ENCODE peak calls at places on chromosomes 4 and X, in four cellular contexts. R is epithelial cell of esophagus, S is GM20000, I is fibroblast of mammary gland. F is an unnamed sample.

GRCh38 chr4:174389439-174389838 is 105.7 kb downstream of the CEP44 start:
- DNase-seq in R (peak; percentile 46), S (no peak), I (no peak), F (no peak)

GRCh38 chr4:45453258-45453841 is 670.5 kb downstream of the GABRG1 start:
- DNase-seq in R (peak; percentile 42), S (peak; percentile 36), I (peak; percentile 34), F (no peak)

GRCh38 chr4:25290490-25291067 is 22.0 kb upstream of the ZCCHC4 start:
- DNase-seq in R (no peak), S (no peak), I (no peak), F (no peak)

GRCh38 chrX:24963823-24964222 is 51.9 kb downstream of the ARX start:
- DNase-seq in R (peak; percentile 32), S (no peak), I (no peak), F (no peak)

GRCh38 chrX:44155126-44155525 is 181.9 kb upstream of the NDP start:
- DNase-seq in R (no peak), S (no peak), I (no peak), F (no peak)

GRCh38 chrX:113741744-113742143 is 842.1 kb upstream of the HTR2C start:
- DNase-seq in R (peak; percentile 36), S (no peak), I (peak; percentile 50), F (no peak)

GRCh38 chr4:83043801-83044407 is 8.9 kb downstream of the COPS4 start:
- DNase-seq in R (peak; percentile 38), S (no peak), I (peak; percentile 79), F (no peak)

GRCh38 chr4:65597697-65598096 is 72.6 kb downstream of the EPHA5 start:
- DNase-seq in R (no peak), S (no peak), I (no peak), F (no peak)

GRCh38 chr4:114494257-114494803 is 104.3 kb upstream of the UGT8 start:
- DNase-seq in R (peak; percentile 30), S (no peak), I (no peak), F (no peak)

GRCh38 chrX:56281789-56282188 is 49.6 kb downstream of the KLF8 start:
- DNase-seq in R (peak; percentile 29), S (no peak), I (peak; percentile 23), F (peak; percentile 17)

GRCh38 chrX:149950681-149951080 is 12.4 kb upstream of the EOLA2 start:
- DNase-seq in R (peak; percentile 50), S (peak; percentile 3), I (peak; percentile 69), F (peak; percentile 15)

GRCh38 chrX:63768760-63769159 is 16.3 kb downstream of the ARHGEF9 start:
- DNase-seq in R (no peak), S (no peak), I (no peak), F (no peak)

GRCh38 chr4:166501941-166502382 is 628.9 kb downstream of the TLL1 start:
- DNase-seq in R (peak; percentile 72), S (peak; percentile 19), I (peak; percentile 15), F (peak; percentile 8)

GRCh38 chr4:147542229-147542990 is 61.5 kb downstream of the EDNRA start:
- DNase-seq in R (peak; percentile 55), S (no peak), I (peak; percentile 60), F (no peak)

GRCh38 chr4:144504853-144505252 is 141.1 kb upstream of the HHIP start:
- DNase-seq in R (no peak), S (no peak), I (no peak), F (no peak)

GRCh38 chr4:72842323-72842722 is 227.2 kb downstream of the COX18 start:
- DNase-seq in R (peak; percentile 13), S (no peak), I (no peak), F (no peak)

GRCh38 chr4:161554372-161554990 is 609.3 kb downstream of the FSTL5 start:
- DNase-seq in R (peak; percentile 66), S (no peak), I (peak; percentile 14), F (no peak)

GRCh38 chr4:119151161-119151560 is 15.5 kb downstream of the MYOZ2 start:
- DNase-seq in R (no peak), S (no peak), I (no peak), F (no peak)

GRCh38 chr4:6595897-6596537 is 21.0 kb downstream of the MAN2B2 start:
- DNase-seq in R (peak; percentile 18), S (no peak), I (peak; percentile 3), F (peak; percentile 29)

GRCh38 chr4:89263265-89263664 is 44.3 kb downstream of the GPRIN3 start:
- DNase-seq in R (no peak), S (no peak), I (no peak), F (no peak)

GRCh38 chr4:129218897-129219296 is 122.9 kb downstream of the C4orf33 start:
- DNase-seq in R (no peak), S (no peak), I (no peak), F (no peak)

GRCh38 chr4:152973614-152974200 is 37.6 kb downstream of the FHDC1 start:
- DNase-seq in R (no peak), S (no peak), I (no peak), F (no peak)

GRCh38 chrX:74133156-74133796 is 170.7 kb upstream of the ZCCHC13 start:
- DNase-seq in R (peak; percentile 61), S (peak; percentile 33), I (peak; percentile 75), F (no peak)

GRCh38 chrX:103367502-103367901 is 8.8 kb upstream of the BEX3 start:
- DNase-seq in R (peak; percentile 73), S (no peak), I (no peak), F (no peak)

GRCh38 chrX:13747836-13748235 is 13.3 kb downstream of the OFD1 start:
- DNase-seq in R (peak; percentile 67), S (no peak), I (peak; percentile 81), F (peak; percentile 53)

GRCh38 chr4:40349561-40350198 is 14.5 kb downstream of the CHRNA9 start:
- DNase-seq in R (peak; percentile 52), S (no peak), I (peak; percentile 30), F (no peak)

GRCh38 chr4:44157611-44158277 is 290.9 kb downstream of the KCTD8 start:
- DNase-seq in R (peak; percentile 41), S (no peak), I (no peak), F (no peak)

GRCh38 chrX:150508018-150508417 is 60.4 kb upstream of the MTM1 start:
- DNase-seq in R (no peak), S (no peak), I (no peak), F (no peak)

GRCh38 chr4:98653890-98654867 is 4.2 kb downstream of the TSPAN5 start:
- DNase-seq in R (peak; percentile 78), S (no peak), I (peak; percentile 97), F (no peak)

GRCh38 chr4:107036602-107037151 is 564 bp upstream of the DKK2 start:
- DNase-seq in R (no peak), S (no peak), I (no peak), F (no peak)

GRCh38 chr4:143225167-143225566 is 40.5 kb downstream of the USP38 start:
- DNase-seq in R (no peak), S (no peak), I (no peak), F (no peak)

GRCh38 chr4:91936301-91936700 is 367.5 kb upstream of the GRID2 start:
- DNase-seq in R (peak; percentile 4), S (no peak), I (no peak), F (no peak)

GRCh38 chr4:61173799-61174198 is 26.3 kb upstream of the ADGRL3 start:
- DNase-seq in R (no peak), S (no peak), I (no peak), F (no peak)

GRCh38 chr4:176222149-176222548 is 26.8 kb upstream of the SPATA4 start:
- DNase-seq in R (no peak), S (no peak), I (no peak), F (no peak)

DNA sequence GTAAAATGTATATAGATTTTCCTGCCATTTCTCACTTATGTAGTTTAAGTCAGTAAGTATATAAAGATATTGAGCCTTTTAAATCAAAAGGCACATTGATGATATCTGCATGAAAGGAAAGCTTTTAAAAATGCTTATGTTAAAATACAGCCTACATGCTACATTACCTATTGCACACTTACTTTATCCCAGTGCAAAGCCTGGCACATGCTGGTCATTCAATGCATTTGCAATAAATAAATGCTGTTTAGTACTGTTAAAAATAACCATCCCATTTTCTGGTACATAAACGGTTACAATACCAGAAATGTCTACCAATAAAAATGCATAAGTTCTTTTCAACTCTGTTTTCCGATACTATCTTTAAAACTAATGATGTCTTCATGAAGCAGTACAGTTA is 22.1 kb upstream of the SPATA4 start:
- DNase-seq in R (no peak), S (no peak), I (no peak), F (no peak)
- TF ChIP-seq CTCF in R (no peak), S (no peak), I (no peak), F (no peak)

GRCh38 chrX:130144509-130144908 is 21.1 kb downstream of the AIFM1 start:
- DNase-seq in R (peak; percentile 45), S (no peak), I (peak; percentile 58), F (no peak)
- TF ChIP-seq CTCF in R (no peak), S (no peak), I (peak; percentile 12), F (no peak)

GRCh38 chr4:137583650-137584049 is 51.4 kb upstream of the PCDH18 start:
- DNase-seq in R (no peak), S (no peak), I (no peak), F (no peak)

GRCh38 chr4:137587796-137588195 is 55.5 kb upstream of the PCDH18 start:
- DNase-seq in R (no peak), S (no peak), I (no peak), F (no peak)
- TF ChIP-seq CTCF in R (no peak), S (no peak), I (no peak), F (no peak)

GRCh38 chrX:17679261-17679660 is 58.0 kb upstream of the SCML1 start:
- DNase-seq in R (no peak), S (no peak), I (no peak), F (no peak)

GRCh38 chrX:17679820-17680219 is 57.5 kb upstream of the SCML1 start:
- DNase-seq in R (peak; percentile 10), S (no peak), I (no peak), F (no peak)

GRCh38 chrX:17685026-17685425 is 52.3 kb upstream of the SCML1 start:
- DNase-seq in R (no peak), S (no peak), I (no peak), F (no peak)

GRCh38 chrX:17680732-17681413 is 56.4 kb upstream of the SCML1 start:
- DNase-seq in R (peak; percentile 14), S (no peak), I (no peak), F (no peak)

DNA sequence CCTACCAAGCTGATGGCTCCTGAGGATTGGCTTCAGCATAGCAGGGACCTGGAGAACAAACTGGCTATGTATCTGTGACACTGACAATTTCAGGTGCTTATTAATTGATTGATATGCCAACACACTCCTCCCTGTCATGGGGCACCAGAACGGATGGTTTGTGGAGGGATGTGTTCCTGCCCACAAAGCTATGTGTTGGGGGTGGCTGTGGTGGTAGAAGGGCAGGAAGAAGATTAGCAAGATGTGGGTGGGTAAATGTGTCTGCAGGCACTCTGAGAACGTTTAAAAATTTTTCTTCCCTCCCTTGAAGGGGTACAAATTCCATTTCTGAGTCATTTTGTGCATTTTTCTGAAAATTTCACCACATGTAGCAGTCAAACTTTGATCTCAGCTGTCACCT is 55.0 kb upstream of the SCML1 start:
- DNase-seq in R (no peak), S (no peak), I (no peak), F (peak; percentile 60)
- TF ChIP-seq CTCF in R (no peak), S (no peak), I (no peak), F (no peak)

GRCh38 chr4:4865705-4866123 is 6.2 kb downstream of the MSX1 start:
- DNase-seq in R (no peak), S (no peak), I (no peak), F (no peak)

GRCh38 chr4:4866124-4866832 is 6.8 kb downstream of the MSX1 start:
- DNase-seq in R (no peak), S (peak; percentile 64), I (no peak), F (no peak)

GRCh38 chr4:4868506-4869379 is 9.3 kb downstream of the MSX1 start:
- DNase-seq in R (no peak), S (no peak), I (no peak), F (no peak)

GRCh38 chr4:4867745-4868505 is 8.5 kb downstream of the MSX1 start:
- DNase-seq in R (no peak), S (peak; percentile 33), I (no peak), F (no peak)

GRCh38 chr4:4866833-4867744 is 7.6 kb downstream of the MSX1 start:
- DNase-seq in R (no peak), S (peak; percentile 36), I (peak; percentile 47), F (no peak)
- TF ChIP-seq CTCF in R (no peak), S (no peak), I (no peak), F (no peak)